ENCODE peak calls at places on chromosome 5, in five cellular contexts. W, D, P, L and Y are unnamed samples.

GRCh38 chr5:157770665-157771064 is 27.2 kb downstream of the LSM11 start:
- DNase-seq in W (no peak), P (no peak), D (no peak), L (no peak), Y (no peak)

GRCh38 chr5:179967489-179967888 is 59.8 kb upstream of the TBC1D9B start:
- DNase-seq in W (no peak), P (no peak), D (peak; percentile 20), L (no peak), Y (no peak)

GRCh38 chr5:10635257-10635860 is 71.5 kb downstream of the ANKRD33B start:
- DNase-seq in L (peak; percentile 10), W (no peak), D (peak; percentile 80), P (no peak), Y (peak; percentile 58)

GRCh38 chr5:171307843-171308452 is 1.1 kb upstream of the TLX3 start:
- DNase-seq in P (no peak), W (no peak), D (no peak), L (no peak), Y (no peak)

GRCh38 chr5:140076788-140077187 is 33.7 kb upstream of the NRG2 start:
- DNase-seq in D (no peak), L (no peak), P (no peak), W (no peak), Y (no peak)

GRCh38 chr5:19319252-19319651 is 668.7 kb downstream of the CDH18 start:
- DNase-seq in L (no peak), D (no peak), W (no peak), P (no peak), Y (no peak)

GRCh38 chr5:107736608-107737007 is 65.9 kb upstream of the EFNA5 start:
- DNase-seq in L (no peak), W (no peak), P (no peak), D (peak; percentile 87), Y (no peak)

GRCh38 chr5:39256472-39256871 is 37.1 kb upstream of the FYB1 start:
- DNase-seq in L (no peak), P (peak; percentile 67), D (peak; percentile 89), W (no peak), Y (no peak)

GRCh38 chr5:91850031-91850430 is 466.9 kb upstream of the ARRDC3 start:
- DNase-seq in P (no peak), W (no peak), L (no peak), D (peak; percentile 3), Y (no peak)

GRCh38 chr5:39191216-39191615 is 28.1 kb downstream of the FYB1 start:
- DNase-seq in P (no peak), L (no peak), W (no peak), D (no peak), Y (no peak)

GRCh38 chr5:66742083-66742895 is 146.1 kb downstream of the MAST4 start:
- DNase-seq in L (peak; percentile 21), W (peak; percentile 37), D (no peak), P (peak; percentile 25), Y (peak; percentile 71)

GRCh38 chr5:88883566-88884434 is 816 bp upstream of the MEF2C start:
- DNase-seq in P (no peak), D (peak; percentile 79), W (peak; percentile 78), L (peak; percentile 50), Y (peak; percentile 87)

GRCh38 chr5:33043598-33043997 is 332.5 kb downstream of the NPR3 start:
- DNase-seq in W (no peak), P (no peak), L (no peak), D (no peak), Y (no peak)

GRCh38 chr5:177600458-177601018 is 606 bp downstream of the B4GALT7 start:
- DNase-seq in P (no peak), W (no peak), D (peak; percentile 54), L (no peak), Y (peak; percentile 63)

GRCh38 chr5:59506285-59506877 is 387.1 kb downstream of the PDE4D start:
- DNase-seq in D (peak; percentile 28), P (no peak), W (no peak), L (no peak), Y (peak; percentile 61)

GRCh38 chr5:73250645-73251044 is 77.7 kb downstream of the TMEM174 start:
- DNase-seq in W (no peak), P (no peak), L (no peak), D (peak; percentile 59), Y (no peak)

GRCh38 chr5:32144637-32145207 is 29.4 kb downstream of the GOLPH3 start:
- DNase-seq in W (peak; percentile 44), D (no peak), P (no peak), L (no peak), Y (no peak)

GRCh38 chr5:154477382-154478223 is 424 bp downstream of the HAND1 start:
- DNase-seq in P (no peak), D (peak; percentile 1), L (no peak), W (peak; percentile 32), Y (no peak)

GRCh38 chr5:136457390-136458094 is 92.2 kb upstream of the TRPC7 start:
- DNase-seq in D (no peak), L (no peak), W (no peak), P (no peak), Y (no peak)

GRCh38 chr5:53779541-53779981 is 219.1 kb downstream of the NDUFS4 start:
- DNase-seq in D (peak; percentile 73), L (no peak), P (no peak), W (peak; percentile 26), Y (no peak)

GRCh38 chr5:143606043-143606752 is 202.7 kb upstream of the NR3C1 start:
- DNase-seq in W (no peak), D (peak; percentile 48), L (no peak), P (no peak), Y (no peak)

GRCh38 chr5:34501033-34501432 is 155.1 kb upstream of the RAI14 start:
- DNase-seq in D (no peak), L (no peak), P (no peak), W (no peak), Y (no peak)

GRCh38 chr5:80141147-80141671 is 106.1 kb downstream of the THBS4 start:
- DNase-seq in L (no peak), W (peak; percentile 82), P (no peak), D (peak; percentile 15), Y (no peak)

GRCh38 chr5:39328731-39329130 is 35.6 kb downstream of the C9 start:
- DNase-seq in L (no peak), P (no peak), D (no peak), W (no peak), Y (no peak)

GRCh38 chr5:64199425-64199824 is 33.8 kb downstream of the RNF180 start:
- DNase-seq in L (no peak), D (no peak), P (no peak), W (no peak), Y (no peak)

GRCh38 chr5:62268239-62268638 is 37.8 kb upstream of the KIF2A start:
- DNase-seq in W (no peak), D (no peak), P (peak; percentile 14), L (peak; percentile 50), Y (no peak)

GRCh38 chr5:77355074-77355473 is 137.0 kb downstream of the WDR41 start:
- DNase-seq in P (no peak), L (no peak), W (no peak), D (no peak), Y (no peak)

GRCh38 chr5:81164466-81164865 is 68.7 kb upstream of the CKMT2 start:
- DNase-seq in L (no peak), P (no peak), D (no peak), W (no peak), Y (no peak)

GRCh38 chr5:154761062-154761740 is 6.0 kb downstream of the LARP1 start:
- DNase-seq in W (no peak), D (no peak), L (no peak), P (no peak), Y (no peak)

GRCh38 chr5:173486355-173486754 is 130.1 kb downstream of the BOD1 start:
- DNase-seq in L (no peak), D (no peak), P (no peak), W (no peak), Y (no peak)

GRCh38 chr5:103217101-103217500 is 41.5 kb upstream of the MACIR start:
- DNase-seq in P (no peak), L (no peak), D (no peak), W (no peak), Y (no peak)

GRCh38 chr5:145347026-145347616 is 488.0 kb downstream of the PRELID2 start:
- DNase-seq in D (peak; percentile 72), P (no peak), L (peak; percentile 23), W (no peak), Y (peak; percentile 63)

GRCh38 chr5:92704590-92704989 is 876.4 kb downstream of the NR2F1-AS1 start:
- DNase-seq in L (no peak), P (no peak), D (peak; percentile 8), W (no peak), Y (no peak)

DNA sequence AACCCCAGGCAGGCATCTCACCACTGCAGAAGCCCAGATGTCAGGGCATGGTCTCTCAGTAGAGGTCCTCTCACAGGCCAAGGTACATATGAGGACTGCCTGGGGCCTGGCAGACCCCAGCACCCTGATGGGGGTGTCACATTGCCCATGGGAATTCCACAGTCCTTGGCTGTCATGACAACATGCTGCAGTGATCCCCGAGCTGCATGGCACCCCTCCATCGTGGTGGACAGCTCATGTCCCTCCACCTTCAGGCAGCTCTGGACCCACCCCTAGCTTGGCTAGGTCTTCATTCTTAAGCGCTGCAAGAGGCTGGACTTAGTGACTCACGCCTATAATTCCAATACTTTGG is 74.1 kb upstream of the LRRTM2 start:
- DNase-seq in W (no peak), P (no peak), D (no peak), L (no peak), Y (no peak)
- H3K4me1 ChIP-seq in W (peaks cover 42% of the 10 kb centered on the region), P (no peaks in the 10 kb centered on the region), D (peaks cover 12% of the 10 kb centered on the region), L (no peaks in the 10 kb centered on the region), Y (no peaks in the 10 kb centered on the region)

GRCh38 chr5:149799119-149799623 is 69.1 kb downstream of the PPARGC1B start:
- DNase-seq in D (peak; percentile 90), P (peak; percentile 94), W (no peak), L (no peak), Y (no peak)
- H3K4me1 ChIP-seq in D (peaks cover 7% of the 10 kb centered on the region), P (peaks cover 67% of the 10 kb centered on the region), W (peaks cover 67% of the 10 kb centered on the region), L (peaks cover 13% of the 10 kb centered on the region), Y (peaks cover 33% of the 10 kb centered on the region)

DNA sequence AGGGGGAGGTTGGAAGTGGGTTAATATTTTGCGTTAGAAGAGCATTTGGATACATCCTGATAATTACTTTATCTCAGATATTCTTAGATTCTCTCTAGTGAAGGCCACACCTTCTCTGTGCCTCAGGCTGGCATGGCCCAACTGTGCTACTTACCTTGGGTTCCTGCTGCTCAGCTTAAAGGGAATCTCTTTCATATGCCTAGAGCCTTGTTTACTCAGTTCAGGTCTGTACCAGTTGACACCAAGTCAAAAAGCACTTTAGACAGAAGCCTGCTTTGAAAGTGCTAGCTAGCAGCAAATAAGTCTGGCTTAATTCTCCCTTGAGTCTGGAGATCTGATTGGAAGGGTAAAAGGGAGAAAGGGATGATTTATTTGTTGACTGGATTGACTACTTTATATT is 74.8 kb downstream of the GHR start:
- DNase-seq in D (no peak), L (no peak), W (no peak), P (no peak), Y (no peak)
- H3K4me1 ChIP-seq in D (no peaks in the 10 kb centered on the region), L (no peaks in the 10 kb centered on the region), W (peaks cover 7% of the 10 kb centered on the region), P (no peaks in the 10 kb centered on the region), Y (no peaks in the 10 kb centered on the region)

DNA sequence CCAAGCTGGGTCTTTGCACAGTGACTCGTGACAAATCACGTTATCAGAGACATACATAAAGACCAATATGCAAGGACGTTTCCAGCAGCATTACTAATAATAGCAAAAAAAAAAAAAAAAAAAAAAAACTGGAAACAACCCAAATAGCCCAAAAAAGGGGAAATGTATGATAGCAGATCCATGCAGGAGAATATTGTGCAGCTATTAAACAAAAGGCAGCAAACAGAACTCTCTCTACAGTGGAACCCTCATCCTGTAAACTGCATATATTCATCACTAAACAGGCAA is 37.7 kb downstream of the C5orf15 start:
- DNase-seq in L (no peak), D (no peak), P (no peak), W (no peak), Y (no peak)
- H3K4me1 ChIP-seq in L (no peaks in the 10 kb centered on the region), D (peaks cover 6% of the 10 kb centered on the region), P (peaks cover 19% of the 10 kb centered on the region), W (peaks cover 28% of the 10 kb centered on the region), Y (peaks cover 73% of the 10 kb centered on the region)

GRCh38 chr5:167155387-167156051 is 1135.9 kb upstream of the WWC1 start:
- DNase-seq in D (no peak), W (no peak), L (no peak), P (no peak), Y (no peak)
- H3K4me1 ChIP-seq in D (no peaks in the 10 kb centered on the region), W (no peaks in the 10 kb centered on the region), L (no peaks in the 10 kb centered on the region), P (no peaks in the 10 kb centered on the region), Y (no peaks in the 10 kb centered on the region)